ENCODE peak calls at places on chromosome 5, in eight cellular contexts. One of them, this sample, is unnamed.

GRCh38 chr5:137357436-137357835 is 141.7 kb downstream of the SPOCK1 start:
- DNase-seq in bronchial epithelial cell: peak; percentile 58
- DNase-seq in heart right ventricle: no peak
- DNase-seq in activated CD8-positive, alpha-beta T cell treated with anti-CD3 and anti-CD28 coated beads for 36 hours: no peak
- DNase-seq in prostate gland: no peak
- DNase-seq in body of pancreas: no peak
- DNase-seq in AG09309: no peak
- DNase-seq in stomach: no peak
- DNase-seq in this sample: no peak

GRCh38 chr5:120160120-120160895 is 303.8 kb upstream of the PRR16 start:
- DNase-seq in bronchial epithelial cell: peak; percentile 97
- DNase-seq in heart right ventricle: no peak
- DNase-seq in activated CD8-positive, alpha-beta T cell treated with anti-CD3 and anti-CD28 coated beads for 36 hours: no peak
- DNase-seq in prostate gland: no peak
- DNase-seq in body of pancreas: no peak
- DNase-seq in AG09309: no peak
- DNase-seq in stomach: no peak
- DNase-seq in this sample: no peak

GRCh38 chr5:66796306-66797292 is 200.4 kb downstream of the MAST4 start:
- DNase-seq in bronchial epithelial cell: no peak
- DNase-seq in heart right ventricle: no peak
- DNase-seq in activated CD8-positive, alpha-beta T cell treated with anti-CD3 and anti-CD28 coated beads for 36 hours: no peak
- DNase-seq in prostate gland: no peak
- DNase-seq in body of pancreas: no peak
- DNase-seq in AG09309: no peak
- DNase-seq in stomach: no peak
- DNase-seq in this sample: no peak

GRCh38 chr5:59783264-59783663 is 110.3 kb downstream of the PDE4D start:
- DNase-seq in bronchial epithelial cell: no peak
- DNase-seq in heart right ventricle: no peak
- DNase-seq in activated CD8-positive, alpha-beta T cell treated with anti-CD3 and anti-CD28 coated beads for 36 hours: no peak
- DNase-seq in prostate gland: no peak
- DNase-seq in body of pancreas: no peak
- DNase-seq in AG09309: no peak
- DNase-seq in stomach: no peak
- DNase-seq in this sample: no peak

GRCh38 chr5:52961238-52961637 is 27.9 kb upstream of the ITGA2 start:
- DNase-seq in bronchial epithelial cell: peak; percentile 85
- DNase-seq in heart right ventricle: no peak
- DNase-seq in activated CD8-positive, alpha-beta T cell treated with anti-CD3 and anti-CD28 coated beads for 36 hours: no peak
- DNase-seq in prostate gland: peak; percentile 45
- DNase-seq in body of pancreas: no peak
- DNase-seq in AG09309: peak; percentile 20
- DNase-seq in stomach: no peak
- DNase-seq in this sample: no peak

GRCh38 chr5:33789558-33789957 is 102.2 kb downstream of the ADAMTS12 start:
- DNase-seq in bronchial epithelial cell: no peak
- DNase-seq in heart right ventricle: no peak
- DNase-seq in activated CD8-positive, alpha-beta T cell treated with anti-CD3 and anti-CD28 coated beads for 36 hours: no peak
- DNase-seq in prostate gland: no peak
- DNase-seq in body of pancreas: no peak
- DNase-seq in AG09309: no peak
- DNase-seq in stomach: no peak
- DNase-seq in this sample: no peak

GRCh38 chr5:3451961-3452360 is 143.7 kb upstream of the IRX1 start:
- DNase-seq in bronchial epithelial cell: no peak
- DNase-seq in heart right ventricle: no peak
- DNase-seq in activated CD8-positive, alpha-beta T cell treated with anti-CD3 and anti-CD28 coated beads for 36 hours: no peak
- DNase-seq in prostate gland: no peak
- DNase-seq in body of pancreas: no peak
- DNase-seq in AG09309: no peak
- DNase-seq in stomach: no peak
- DNase-seq in this sample: no peak

GRCh38 chr5:154129013-154129412 is 61.5 kb upstream of the GALNT10 start:
- DNase-seq in bronchial epithelial cell: no peak
- DNase-seq in heart right ventricle: no peak
- DNase-seq in activated CD8-positive, alpha-beta T cell treated with anti-CD3 and anti-CD28 coated beads for 36 hours: no peak
- DNase-seq in prostate gland: no peak
- DNase-seq in body of pancreas: no peak
- DNase-seq in AG09309: no peak
- DNase-seq in stomach: no peak
- DNase-seq in this sample: no peak

GRCh38 chr5:24535646-24536045 is 109.1 kb downstream of the CDH10 start:
- DNase-seq in bronchial epithelial cell: no peak
- DNase-seq in heart right ventricle: no peak
- DNase-seq in activated CD8-positive, alpha-beta T cell treated with anti-CD3 and anti-CD28 coated beads for 36 hours: no peak
- DNase-seq in prostate gland: no peak
- DNase-seq in body of pancreas: no peak
- DNase-seq in AG09309: no peak
- DNase-seq in stomach: no peak
- DNase-seq in this sample: no peak

GRCh38 chr5:77280036-77280435 is 69.6 kb downstream of the PDE8B start:
- DNase-seq in bronchial epithelial cell: no peak
- DNase-seq in heart right ventricle: no peak
- DNase-seq in activated CD8-positive, alpha-beta T cell treated with anti-CD3 and anti-CD28 coated beads for 36 hours: no peak
- DNase-seq in prostate gland: no peak
- DNase-seq in body of pancreas: no peak
- DNase-seq in AG09309: no peak
- DNase-seq in stomach: no peak
- DNase-seq in this sample: no peak

GRCh38 chr5:165321912-165322311 is 1816.5 kb downstream of the MAT2B start:
- DNase-seq in bronchial epithelial cell: peak; percentile 93
- DNase-seq in heart right ventricle: no peak
- DNase-seq in activated CD8-positive, alpha-beta T cell treated with anti-CD3 and anti-CD28 coated beads for 36 hours: no peak
- DNase-seq in prostate gland: no peak
- DNase-seq in body of pancreas: no peak
- DNase-seq in AG09309: no peak
- DNase-seq in stomach: no peak
- DNase-seq in this sample: no peak

GRCh38 chr5:64872044-64872443 is 103.3 kb downstream of the CWC27 start:
- DNase-seq in bronchial epithelial cell: peak; percentile 60
- DNase-seq in heart right ventricle: no peak
- DNase-seq in activated CD8-positive, alpha-beta T cell treated with anti-CD3 and anti-CD28 coated beads for 36 hours: no peak
- DNase-seq in prostate gland: no peak
- DNase-seq in body of pancreas: no peak
- DNase-seq in AG09309: no peak
- DNase-seq in stomach: no peak
- DNase-seq in this sample: no peak

GRCh38 chr5:176781638-176782570 is 28.5 kb upstream of the UNC5A start:
- DNase-seq in bronchial epithelial cell: no peak
- DNase-seq in heart right ventricle: no peak
- DNase-seq in activated CD8-positive, alpha-beta T cell treated with anti-CD3 and anti-CD28 coated beads for 36 hours: no peak
- DNase-seq in prostate gland: no peak
- DNase-seq in body of pancreas: no peak
- DNase-seq in AG09309: no peak
- DNase-seq in stomach: no peak
- DNase-seq in this sample: no peak

GRCh38 chr5:66828551-66829421 is 232.6 kb downstream of the MAST4 start:
- DNase-seq in bronchial epithelial cell: peak; percentile 87
- DNase-seq in heart right ventricle: peak; percentile 46
- DNase-seq in activated CD8-positive, alpha-beta T cell treated with anti-CD3 and anti-CD28 coated beads for 36 hours: peak; percentile 87
- DNase-seq in prostate gland: peak; percentile 52
- DNase-seq in body of pancreas: peak; percentile 64
- DNase-seq in AG09309: no peak
- DNase-seq in stomach: peak; percentile 64
- DNase-seq in this sample: peak; percentile 30

GRCh38 chr5:112738180-112738560 is 485 bp downstream of the APC start:
- DNase-seq in bronchial epithelial cell: no peak
- DNase-seq in heart right ventricle: no peak
- DNase-seq in activated CD8-positive, alpha-beta T cell treated with anti-CD3 and anti-CD28 coated beads for 36 hours: peak; percentile 28
- DNase-seq in prostate gland: no peak
- DNase-seq in body of pancreas: no peak
- DNase-seq in AG09309: no peak
- DNase-seq in stomach: no peak
- DNase-seq in this sample: no peak

GRCh38 chr5:38675443-38675842 is 119.0 kb upstream of the LIFR start:
- DNase-seq in bronchial epithelial cell: no peak
- DNase-seq in heart right ventricle: no peak
- DNase-seq in activated CD8-positive, alpha-beta T cell treated with anti-CD3 and anti-CD28 coated beads for 36 hours: no peak
- DNase-seq in prostate gland: no peak
- DNase-seq in body of pancreas: no peak
- DNase-seq in AG09309: no peak
- DNase-seq in stomach: no peak
- DNase-seq in this sample: no peak

GRCh38 chr5:38672059-38672791 is 115.8 kb upstream of the LIFR start:
- DNase-seq in bronchial epithelial cell: peak; percentile 72
- DNase-seq in heart right ventricle: no peak
- DNase-seq in activated CD8-positive, alpha-beta T cell treated with anti-CD3 and anti-CD28 coated beads for 36 hours: no peak
- DNase-seq in prostate gland: no peak
- DNase-seq in body of pancreas: no peak
- DNase-seq in AG09309: no peak
- DNase-seq in stomach: no peak
- DNase-seq in this sample: no peak

GRCh38 chr5:38670878-38671277 is 114.4 kb upstream of the LIFR start:
- DNase-seq in bronchial epithelial cell: peak; percentile 17
- DNase-seq in heart right ventricle: no peak
- DNase-seq in activated CD8-positive, alpha-beta T cell treated with anti-CD3 and anti-CD28 coated beads for 36 hours: no peak
- DNase-seq in prostate gland: peak; percentile 80
- DNase-seq in body of pancreas: no peak
- DNase-seq in AG09309: peak; percentile 27
- DNase-seq in stomach: no peak
- DNase-seq in this sample: no peak

GRCh38 chr5:38670066-38670465 is 113.6 kb upstream of the LIFR start:
- DNase-seq in bronchial epithelial cell: no peak
- DNase-seq in heart right ventricle: no peak
- DNase-seq in activated CD8-positive, alpha-beta T cell treated with anti-CD3 and anti-CD28 coated beads for 36 hours: no peak
- DNase-seq in prostate gland: no peak
- DNase-seq in body of pancreas: no peak
- DNase-seq in AG09309: no peak
- DNase-seq in stomach: no peak
- DNase-seq in this sample: no peak

GRCh38 chr5:38673671-38674071 is 117.2 kb upstream of the LIFR start:
- DNase-seq in bronchial epithelial cell: peak; percentile 86
- DNase-seq in heart right ventricle: no peak
- DNase-seq in activated CD8-positive, alpha-beta T cell treated with anti-CD3 and anti-CD28 coated beads for 36 hours: no peak
- DNase-seq in prostate gland: no peak
- DNase-seq in body of pancreas: no peak
- DNase-seq in AG09309: no peak
- DNase-seq in stomach: no peak
- DNase-seq in this sample: no peak
- TF ChIP-seq CTCF in bronchial epithelial cell: no peak
- TF ChIP-seq CTCF in heart right ventricle: no peak
- TF ChIP-seq CTCF in activated CD8-positive, alpha-beta T cell treated with anti-CD3 and anti-CD28 coated beads for 36 hours: no peak
- TF ChIP-seq CTCF in prostate gland: no peak
- TF ChIP-seq CTCF in body of pancreas: no peak
- TF ChIP-seq CTCF in AG09309: no peak
- TF ChIP-seq CTCF in stomach: no peak
- TF ChIP-seq CTCF in this sample: no peak

GRCh38 chr5:180649297-180650039 is at the start of gene FLT4:
- DNase-seq in bronchial epithelial cell: no peak
- DNase-seq in heart right ventricle: no peak
- DNase-seq in activated CD8-positive, alpha-beta T cell treated with anti-CD3 and anti-CD28 coated beads for 36 hours: no peak
- DNase-seq in prostate gland: no peak
- DNase-seq in body of pancreas: no peak
- DNase-seq in AG09309: no peak
- DNase-seq in stomach: no peak
- DNase-seq in this sample: peak; percentile 56

GRCh38 chr5:180647465-180647864 is 1.9 kb downstream of the FLT4 start:
- DNase-seq in bronchial epithelial cell: no peak
- DNase-seq in heart right ventricle: no peak
- DNase-seq in activated CD8-positive, alpha-beta T cell treated with anti-CD3 and anti-CD28 coated beads for 36 hours: no peak
- DNase-seq in prostate gland: no peak
- DNase-seq in body of pancreas: no peak
- DNase-seq in AG09309: no peak
- DNase-seq in stomach: no peak
- DNase-seq in this sample: peak; percentile 37

GRCh38 chr5:180647941-180648500 is 1.4 kb downstream of the FLT4 start:
- DNase-seq in bronchial epithelial cell: no peak
- DNase-seq in heart right ventricle: no peak
- DNase-seq in activated CD8-positive, alpha-beta T cell treated with anti-CD3 and anti-CD28 coated beads for 36 hours: no peak
- DNase-seq in prostate gland: no peak
- DNase-seq in body of pancreas: no peak
- DNase-seq in AG09309: no peak
- DNase-seq in stomach: no peak
- DNase-seq in this sample: peak; percentile 52

GRCh38 chr5:180646963-180647305 is 2.5 kb downstream of the FLT4 start:
- DNase-seq in bronchial epithelial cell: no peak
- DNase-seq in heart right ventricle: no peak
- DNase-seq in activated CD8-positive, alpha-beta T cell treated with anti-CD3 and anti-CD28 coated beads for 36 hours: no peak
- DNase-seq in prostate gland: no peak
- DNase-seq in body of pancreas: no peak
- DNase-seq in AG09309: no peak
- DNase-seq in stomach: no peak
- DNase-seq in this sample: peak; percentile 41

GRCh38 chr5:180648658-180649296 is 623 bp downstream of the FLT4 start:
- DNase-seq in bronchial epithelial cell: no peak
- DNase-seq in heart right ventricle: no peak
- DNase-seq in activated CD8-positive, alpha-beta T cell treated with anti-CD3 and anti-CD28 coated beads for 36 hours: peak; percentile 30
- DNase-seq in prostate gland: no peak
- DNase-seq in body of pancreas: no peak
- DNase-seq in AG09309: no peak
- DNase-seq in stomach: no peak
- DNase-seq in this sample: peak; percentile 56
- TF ChIP-seq CTCF in bronchial epithelial cell: peak; percentile 6
- TF ChIP-seq CTCF in heart right ventricle: peak; percentile 43
- TF ChIP-seq CTCF in activated CD8-positive, alpha-beta T cell treated with anti-CD3 and anti-CD28 coated beads for 36 hours: peak; percentile 50
- TF ChIP-seq CTCF in prostate gland: no peak
- TF ChIP-seq CTCF in body of pancreas: no peak
- TF ChIP-seq CTCF in AG09309: no peak
- TF ChIP-seq CTCF in stomach: no peak
- TF ChIP-seq CTCF in this sample: no peak

GRCh38 chr5:91641730-91642350 is 258.7 kb upstream of the ARRDC3 start:
- DNase-seq in bronchial epithelial cell: peak; percentile 45
- DNase-seq in heart right ventricle: no peak
- DNase-seq in activated CD8-positive, alpha-beta T cell treated with anti-CD3 and anti-CD28 coated beads for 36 hours: no peak
- DNase-seq in prostate gland: no peak
- DNase-seq in body of pancreas: no peak
- DNase-seq in AG09309: peak; percentile 5
- DNase-seq in stomach: no peak
- DNase-seq in this sample: no peak
- TF ChIP-seq CTCF in bronchial epithelial cell: peak; percentile 25
- TF ChIP-seq CTCF in heart right ventricle: peak; percentile 62
- TF ChIP-seq CTCF in activated CD8-positive, alpha-beta T cell treated with anti-CD3 and anti-CD28 coated beads for 36 hours: peak; percentile 77
- TF ChIP-seq CTCF in prostate gland: peak; percentile 71
- TF ChIP-seq CTCF in body of pancreas: peak; percentile 43
- TF ChIP-seq CTCF in AG09309: peak; percentile 26
- TF ChIP-seq CTCF in stomach: peak; percentile 56
- TF ChIP-seq CTCF in this sample: no peak

DNA sequence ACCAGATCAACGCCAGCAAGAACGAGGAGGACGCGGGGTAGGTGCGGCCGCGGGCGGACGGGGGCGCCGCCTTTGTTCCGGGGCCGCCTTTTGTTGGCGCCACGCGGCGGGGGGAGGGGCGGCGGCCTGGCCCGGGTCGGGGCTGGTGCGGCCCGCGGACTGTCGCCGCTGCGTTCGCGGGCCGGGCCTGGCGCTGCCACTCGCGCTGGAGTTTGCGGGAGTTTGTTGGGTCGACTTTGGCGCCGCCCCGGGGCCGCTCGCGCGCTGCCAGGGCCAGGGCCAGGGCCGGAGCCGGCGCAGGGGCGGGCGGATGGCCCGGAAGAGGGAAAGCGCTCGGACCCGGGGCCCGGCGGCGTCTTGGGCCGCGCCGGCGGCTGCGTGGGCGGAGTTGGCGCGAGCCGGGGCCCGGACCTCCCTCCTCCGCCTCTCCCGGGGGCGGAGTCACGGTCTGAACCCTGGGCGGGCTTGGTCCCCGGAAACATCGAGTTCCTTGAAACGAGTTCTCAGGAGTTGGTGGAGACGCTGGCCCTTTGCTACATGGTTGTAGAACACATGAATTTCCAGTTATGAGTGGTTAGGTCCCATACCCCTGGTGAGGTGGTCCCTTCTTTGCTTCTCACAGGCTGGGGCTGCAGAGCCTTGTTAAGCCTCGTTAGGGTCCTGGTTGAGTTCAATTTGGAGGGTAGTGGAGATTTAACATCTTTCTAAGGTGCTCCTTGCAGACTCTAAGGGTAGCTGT is 846 bp downstream of the HNRNPAB start:
- DNase-seq in bronchial epithelial cell: peak; percentile 55
- DNase-seq in heart right ventricle: peak; percentile 81
- DNase-seq in activated CD8-positive, alpha-beta T cell treated with anti-CD3 and anti-CD28 coated beads for 36 hours: peak; percentile 86
- DNase-seq in prostate gland: peak; percentile 75
- DNase-seq in body of pancreas: peak; percentile 77
- DNase-seq in AG09309: no peak
- DNase-seq in stomach: peak; percentile 87
- DNase-seq in this sample: peak; percentile 85
- TF ChIP-seq CTCF in bronchial epithelial cell: no peak
- TF ChIP-seq CTCF in heart right ventricle: no peak
- TF ChIP-seq CTCF in activated CD8-positive, alpha-beta T cell treated with anti-CD3 and anti-CD28 coated beads for 36 hours: no peak
- TF ChIP-seq CTCF in prostate gland: no peak
- TF ChIP-seq CTCF in body of pancreas: no peak
- TF ChIP-seq CTCF in AG09309: no peak
- TF ChIP-seq CTCF in stomach: no peak
- TF ChIP-seq CTCF in this sample: no peak